ENCODE peak calls at places on chromosomes 5 and 9, in seven cellular contexts. K is fibroblast of lung, E is endothelial cell of umbilical vein, Z is PC-9, V is stomach, G is HepG2, A is cardiac muscle cell. U is an unnamed sample.

GRCh38 chr9:105842023-105842644 is 147.8 kb downstream of the TMEM38B start:
- DNase-seq in Z (peak; percentile 36), V (no peak), G (peak; percentile 16), K (peak; percentile 62), E (peak; percentile 41), A (peak; percentile 57), U (no peak)

GRCh38 chr9:126957687-126958053 is 43.1 kb downstream of the RALGPS1 start:
- DNase-seq in A (peak; percentile 39), K (peak; percentile 17), V (no peak), E (no peak), Z (peak; percentile 70), G (no peak), U (no peak)

GRCh38 chr9:108562176-108562575 is 293.6 kb downstream of the ACTL7B start:
- DNase-seq in G (no peak), Z (no peak), V (no peak), K (no peak), A (no peak), E (no peak), U (no peak)

GRCh38 chr5:166370928-166371690 is 1920.3 kb upstream of the WWC1 start:
- DNase-seq in V (no peak), A (no peak), K (peak; percentile 47), E (no peak), Z (no peak), G (no peak), U (no peak)

GRCh38 chr9:81562221-81563019 is 126.9 kb downstream of the TLE1 start:
- DNase-seq in K (peak; percentile 91), E (peak; percentile 91), G (peak; percentile 73), Z (peak; percentile 91), V (peak; percentile 62), A (no peak), U (peak; percentile 96)

GRCh38 chr5:166488560-166488959 is 1802.9 kb upstream of the WWC1 start:
- DNase-seq in Z (no peak), G (no peak), K (no peak), V (no peak), E (no peak), A (no peak), U (no peak)

GRCh38 chr9:88488166-88488565 is 46.8 kb upstream of the NXNL2 start:
- DNase-seq in Z (no peak), G (no peak), K (no peak), V (no peak), A (no peak), E (no peak), U (no peak)

GRCh38 chr9:36486454-36486932 is 86.2 kb upstream of the MELK start:
- DNase-seq in K (no peak), G (no peak), V (no peak), Z (no peak), A (peak; percentile 57), E (peak; percentile 46), U (no peak)

GRCh38 chr9:101737705-101738565 is 512 bp downstream of the GRIN3A start:
- DNase-seq in E (no peak), V (no peak), A (peak; percentile 39), K (no peak), G (no peak), Z (no peak), U (peak; percentile 60)

GRCh38 chr5:82425591-82425990 is 147.4 kb upstream of the RPS23 start:
- DNase-seq in G (no peak), V (no peak), A (no peak), K (peak; percentile 22), E (no peak), Z (no peak), U (no peak)

GRCh38 chr5:16502866-16503265 is 37.3 kb upstream of the ZNF622 start:
- DNase-seq in V (no peak), G (no peak), K (no peak), Z (peak; percentile 69), E (no peak), A (no peak), U (no peak)

GRCh38 chr5:59542841-59543825 is 350.4 kb downstream of the PDE4D start:
- DNase-seq in A (no peak), Z (no peak), G (no peak), E (peak; percentile 95), K (peak; percentile 62), V (peak; percentile 34), U (peak; percentile 54)

GRCh38 chr9:98411981-98412561 is 156.6 kb upstream of the TBC1D2 start:
- DNase-seq in K (no peak), Z (no peak), E (no peak), V (no peak), G (no peak), A (no peak), U (no peak)

DNA sequence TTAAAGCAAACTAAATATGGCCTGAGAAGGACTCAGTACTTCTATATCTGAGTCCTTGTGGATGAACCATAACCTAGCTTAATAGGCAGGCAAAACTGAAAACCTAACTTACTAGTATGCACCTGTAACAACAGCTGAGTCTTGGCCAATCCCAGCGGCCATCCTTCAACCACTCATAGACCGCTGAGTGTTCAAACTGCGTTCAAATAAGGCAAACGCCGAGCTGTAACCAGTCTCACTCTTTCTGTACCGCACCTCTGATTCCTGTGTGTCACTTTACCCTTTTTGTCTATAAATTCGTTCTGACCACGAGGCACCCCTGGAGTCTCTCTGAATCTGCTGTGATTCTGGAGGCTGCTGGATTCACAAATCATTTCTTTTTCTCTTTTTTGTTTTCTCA is 170.5 kb downstream of the COL23A1 start:
- DNase-seq in E (no peak), K (no peak), A (no peak), G (no peak), V (no peak), Z (no peak), U (no peak)
- H3K9me3 ChIP-seq in E (no peaks in the 10 kb centered on the region), K (no peaks in the 10 kb centered on the region), A (no peaks in the 10 kb centered on the region), G (no peaks in the 10 kb centered on the region), V (no peaks in the 10 kb centered on the region), Z (no peaks in the 10 kb centered on the region), U (no peaks in the 10 kb centered on the region)

DNA sequence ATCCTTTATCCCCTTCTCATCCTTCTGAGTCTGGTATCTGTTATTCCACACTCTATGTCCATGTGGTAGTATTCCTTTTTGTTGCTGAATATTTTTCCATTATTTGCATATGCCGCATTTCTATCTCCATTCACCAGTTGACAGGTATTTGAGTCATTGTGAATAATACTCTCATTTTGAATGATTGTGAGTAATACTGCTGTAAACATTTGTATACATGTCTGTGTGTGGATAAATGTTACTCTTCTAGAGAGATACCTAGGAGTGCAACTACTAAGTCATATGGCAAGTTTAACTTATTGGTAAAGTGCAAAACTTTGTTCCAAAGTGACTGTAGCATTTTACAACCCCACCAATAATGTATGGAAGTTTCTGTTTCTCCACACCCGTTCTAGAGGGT is 15.6 kb downstream of the RIC1 start:
- DNase-seq in E (no peak), K (no peak), Z (no peak), V (no peak), A (no peak), G (no peak), U (no peak)
- H3K9me3 ChIP-seq in E (no peaks in the 10 kb centered on the region), K (no peaks in the 10 kb centered on the region), Z (no peaks in the 10 kb centered on the region), V (peaks cover 5% of the 10 kb centered on the region), A (no peaks in the 10 kb centered on the region), G (peaks cover 5% of the 10 kb centered on the region), U (no peaks in the 10 kb centered on the region)

GRCh38 chr9:138051586-138052321 is 174.2 kb downstream of the CACNA1B start:
- DNase-seq in G (no peak), A (no peak), K (no peak), E (no peak), V (peak; percentile 5), Z (no peak), U (no peak)
- H3K9me3 ChIP-seq in G (no peaks in the 10 kb centered on the region), A (no peaks in the 10 kb centered on the region), K (no peaks in the 10 kb centered on the region), E (no peaks in the 10 kb centered on the region), V (no peaks in the 10 kb centered on the region), Z (no peaks in the 10 kb centered on the region), U (no peaks in the 10 kb centered on the region)

GRCh38 chr5:141431286-141431685 is 979 bp downstream of the PCDHGA12 start:
- DNase-seq in G (no peak), K (peak; percentile 24), E (peak; percentile 33), Z (no peak), V (no peak), A (no peak), U (no peak)
- H3K9me3 ChIP-seq in G (peaks cover 19% of the 10 kb centered on the region), K (peaks cover 8% of the 10 kb centered on the region), E (no peaks in the 10 kb centered on the region), Z (peaks cover 3% of the 10 kb centered on the region), V (peaks cover 98% of the 10 kb centered on the region), A (peaks cover 5% of the 10 kb centered on the region), U (peaks cover 7% of the 10 kb centered on the region)

U was measured in right lobe of liver.